ENCODE peak calls at places on chromosomes 5 and 9, in ten cellular contexts. One of them, this sample, is unnamed.

GRCh38 chr9:78292026-78292425 is 4.9 kb upstream of the PSAT1 start:
- DNase-seq in neural crest cell: no peak
- DNase-seq in HS-27A: no peak
- DNase-seq in left ventricle myocardium inferior: no peak
- DNase-seq in NCI-H2029 treated with DMSO at 0.1 percent for 48 hours: no peak
- DNase-seq in adipocyte: no peak
- DNase-seq in putamen: no peak
- DNase-seq in Peyer's patch: no peak
- DNase-seq in stimulated activated CD8-positive, alpha-beta memory T cell treated with anti-CD3 and anti-CD28 coated beads, Interleukin-7, amount 100 ng/mL, for 24 hours: no peak
- DNase-seq in choroid plexus epithelial cell: no peak
- DNase-seq in this sample: no peak

GRCh38 chr9:107710988-107711387 is 221.4 kb upstream of the KLF4 start:
- DNase-seq in neural crest cell: no peak
- DNase-seq in HS-27A: no peak
- DNase-seq in left ventricle myocardium inferior: no peak
- DNase-seq in NCI-H2029 treated with DMSO at 0.1 percent for 48 hours: peak; percentile 95
- DNase-seq in adipocyte: no peak
- DNase-seq in putamen: no peak
- DNase-seq in Peyer's patch: no peak
- DNase-seq in stimulated activated CD8-positive, alpha-beta memory T cell treated with anti-CD3 and anti-CD28 coated beads, Interleukin-7, amount 100 ng/mL, for 24 hours: no peak
- DNase-seq in choroid plexus epithelial cell: no peak
- DNase-seq in this sample: no peak

GRCh38 chr5:13957032-13957645 is 12.7 kb upstream of the DNAH5 start:
- DNase-seq in neural crest cell: peak; percentile 43
- DNase-seq in HS-27A: peak; percentile 54
- DNase-seq in left ventricle myocardium inferior: no peak
- DNase-seq in NCI-H2029 treated with DMSO at 0.1 percent for 48 hours: peak; percentile 58
- DNase-seq in adipocyte: peak; percentile 76
- DNase-seq in putamen: no peak
- DNase-seq in Peyer's patch: no peak
- DNase-seq in stimulated activated CD8-positive, alpha-beta memory T cell treated with anti-CD3 and anti-CD28 coated beads, Interleukin-7, amount 100 ng/mL, for 24 hours: no peak
- DNase-seq in choroid plexus epithelial cell: peak; percentile 83
- DNase-seq in this sample: peak; percentile 52

GRCh38 chr5:133423618-133424282 is 188.6 kb downstream of the FSTL4 start:
- DNase-seq in neural crest cell: peak; percentile 85
- DNase-seq in HS-27A: no peak
- DNase-seq in left ventricle myocardium inferior: peak; percentile 63
- DNase-seq in NCI-H2029 treated with DMSO at 0.1 percent for 48 hours: no peak
- DNase-seq in adipocyte: peak; percentile 51
- DNase-seq in putamen: peak; percentile 22
- DNase-seq in Peyer's patch: peak; percentile 82
- DNase-seq in stimulated activated CD8-positive, alpha-beta memory T cell treated with anti-CD3 and anti-CD28 coated beads, Interleukin-7, amount 100 ng/mL, for 24 hours: peak; percentile 58
- DNase-seq in choroid plexus epithelial cell: peak; percentile 57
- DNase-seq in this sample: peak; percentile 45

GRCh38 chr5:93151121-93151520 is 429.9 kb downstream of the NR2F1-AS1 start:
- DNase-seq in neural crest cell: no peak
- DNase-seq in HS-27A: no peak
- DNase-seq in left ventricle myocardium inferior: no peak
- DNase-seq in NCI-H2029 treated with DMSO at 0.1 percent for 48 hours: no peak
- DNase-seq in adipocyte: peak; percentile 35
- DNase-seq in putamen: no peak
- DNase-seq in Peyer's patch: no peak
- DNase-seq in stimulated activated CD8-positive, alpha-beta memory T cell treated with anti-CD3 and anti-CD28 coated beads, Interleukin-7, amount 100 ng/mL, for 24 hours: no peak
- DNase-seq in choroid plexus epithelial cell: peak; percentile 66
- DNase-seq in this sample: no peak

GRCh38 chr9:111037744-111038335 is 430 bp downstream of the LPAR1 start:
- DNase-seq in neural crest cell: peak; percentile 47
- DNase-seq in HS-27A: no peak
- DNase-seq in left ventricle myocardium inferior: peak; percentile 21
- DNase-seq in NCI-H2029 treated with DMSO at 0.1 percent for 48 hours: no peak
- DNase-seq in adipocyte: peak; percentile 76
- DNase-seq in putamen: no peak
- DNase-seq in Peyer's patch: peak; percentile 55
- DNase-seq in stimulated activated CD8-positive, alpha-beta memory T cell treated with anti-CD3 and anti-CD28 coated beads, Interleukin-7, amount 100 ng/mL, for 24 hours: no peak
- DNase-seq in choroid plexus epithelial cell: peak; percentile 53
- DNase-seq in this sample: no peak

GRCh38 chr9:98678244-98678842 is 30.4 kb downstream of the GABBR2 start:
- DNase-seq in neural crest cell: no peak
- DNase-seq in HS-27A: no peak
- DNase-seq in left ventricle myocardium inferior: no peak
- DNase-seq in NCI-H2029 treated with DMSO at 0.1 percent for 48 hours: no peak
- DNase-seq in adipocyte: no peak
- DNase-seq in putamen: no peak
- DNase-seq in Peyer's patch: peak; percentile 49
- DNase-seq in stimulated activated CD8-positive, alpha-beta memory T cell treated with anti-CD3 and anti-CD28 coated beads, Interleukin-7, amount 100 ng/mL, for 24 hours: no peak
- DNase-seq in choroid plexus epithelial cell: peak; percentile 26
- DNase-seq in this sample: no peak

GRCh38 chr9:18658764-18659705 is 185.1 kb downstream of the ADAMTSL1 start:
- DNase-seq in neural crest cell: no peak
- DNase-seq in HS-27A: peak; percentile 53
- DNase-seq in left ventricle myocardium inferior: no peak
- DNase-seq in NCI-H2029 treated with DMSO at 0.1 percent for 48 hours: no peak
- DNase-seq in adipocyte: peak; percentile 87
- DNase-seq in putamen: no peak
- DNase-seq in Peyer's patch: no peak
- DNase-seq in stimulated activated CD8-positive, alpha-beta memory T cell treated with anti-CD3 and anti-CD28 coated beads, Interleukin-7, amount 100 ng/mL, for 24 hours: no peak
- DNase-seq in choroid plexus epithelial cell: peak; percentile 71
- DNase-seq in this sample: no peak

GRCh38 chr5:134136771-134137170 is 22.3 kb downstream of the TCF7 start:
- DNase-seq in neural crest cell: no peak
- DNase-seq in HS-27A: no peak
- DNase-seq in left ventricle myocardium inferior: peak; percentile 1
- DNase-seq in NCI-H2029 treated with DMSO at 0.1 percent for 48 hours: no peak
- DNase-seq in adipocyte: no peak
- DNase-seq in putamen: no peak
- DNase-seq in Peyer's patch: no peak
- DNase-seq in stimulated activated CD8-positive, alpha-beta memory T cell treated with anti-CD3 and anti-CD28 coated beads, Interleukin-7, amount 100 ng/mL, for 24 hours: no peak
- DNase-seq in choroid plexus epithelial cell: no peak
- DNase-seq in this sample: no peak

GRCh38 chr9:114086009-114086408 is 7.9 kb upstream of the AMBP start:
- DNase-seq in neural crest cell: no peak
- DNase-seq in HS-27A: no peak
- DNase-seq in left ventricle myocardium inferior: no peak
- DNase-seq in NCI-H2029 treated with DMSO at 0.1 percent for 48 hours: no peak
- DNase-seq in adipocyte: no peak
- DNase-seq in putamen: no peak
- DNase-seq in Peyer's patch: no peak
- DNase-seq in stimulated activated CD8-positive, alpha-beta memory T cell treated with anti-CD3 and anti-CD28 coated beads, Interleukin-7, amount 100 ng/mL, for 24 hours: no peak
- DNase-seq in choroid plexus epithelial cell: no peak
- DNase-seq in this sample: no peak

GRCh38 chr5:136749016-136749415 is 383.7 kb upstream of the TRPC7 start:
- DNase-seq in neural crest cell: no peak
- DNase-seq in HS-27A: no peak
- DNase-seq in left ventricle myocardium inferior: no peak
- DNase-seq in NCI-H2029 treated with DMSO at 0.1 percent for 48 hours: no peak
- DNase-seq in adipocyte: peak; percentile 8
- DNase-seq in putamen: no peak
- DNase-seq in Peyer's patch: no peak
- DNase-seq in stimulated activated CD8-positive, alpha-beta memory T cell treated with anti-CD3 and anti-CD28 coated beads, Interleukin-7, amount 100 ng/mL, for 24 hours: no peak
- DNase-seq in choroid plexus epithelial cell: peak; percentile 81
- DNase-seq in this sample: no peak

GRCh38 chr9:113798062-113799030 is 77.8 kb upstream of the ZNF618 start:
- DNase-seq in neural crest cell: no peak
- DNase-seq in HS-27A: no peak
- DNase-seq in left ventricle myocardium inferior: no peak
- DNase-seq in NCI-H2029 treated with DMSO at 0.1 percent for 48 hours: no peak
- DNase-seq in adipocyte: no peak
- DNase-seq in putamen: no peak
- DNase-seq in Peyer's patch: no peak
- DNase-seq in stimulated activated CD8-positive, alpha-beta memory T cell treated with anti-CD3 and anti-CD28 coated beads, Interleukin-7, amount 100 ng/mL, for 24 hours: no peak
- DNase-seq in choroid plexus epithelial cell: no peak
- DNase-seq in this sample: no peak

GRCh38 chr5:180281706-180282105 is 10.2 kb downstream of the MAPK9 start:
- DNase-seq in neural crest cell: no peak
- DNase-seq in HS-27A: no peak
- DNase-seq in left ventricle myocardium inferior: no peak
- DNase-seq in NCI-H2029 treated with DMSO at 0.1 percent for 48 hours: no peak
- DNase-seq in adipocyte: no peak
- DNase-seq in putamen: no peak
- DNase-seq in Peyer's patch: no peak
- DNase-seq in stimulated activated CD8-positive, alpha-beta memory T cell treated with anti-CD3 and anti-CD28 coated beads, Interleukin-7, amount 100 ng/mL, for 24 hours: no peak
- DNase-seq in choroid plexus epithelial cell: no peak
- DNase-seq in this sample: no peak

GRCh38 chr5:88785396-88786216 is 97.4 kb downstream of the MEF2C start:
- DNase-seq in neural crest cell: no peak
- DNase-seq in HS-27A: peak; percentile 53
- DNase-seq in left ventricle myocardium inferior: no peak
- DNase-seq in NCI-H2029 treated with DMSO at 0.1 percent for 48 hours: peak; percentile 87
- DNase-seq in adipocyte: peak; percentile 95
- DNase-seq in putamen: peak; percentile 63
- DNase-seq in Peyer's patch: no peak
- DNase-seq in stimulated activated CD8-positive, alpha-beta memory T cell treated with anti-CD3 and anti-CD28 coated beads, Interleukin-7, amount 100 ng/mL, for 24 hours: no peak
- DNase-seq in choroid plexus epithelial cell: peak; percentile 94
- DNase-seq in this sample: peak; percentile 38

GRCh38 chr5:37841223-37841622 is 1.4 kb upstream of the GDNF start:
- DNase-seq in neural crest cell: no peak
- DNase-seq in HS-27A: no peak
- DNase-seq in left ventricle myocardium inferior: no peak
- DNase-seq in NCI-H2029 treated with DMSO at 0.1 percent for 48 hours: no peak
- DNase-seq in adipocyte: no peak
- DNase-seq in putamen: peak; percentile 61
- DNase-seq in Peyer's patch: no peak
- DNase-seq in stimulated activated CD8-positive, alpha-beta memory T cell treated with anti-CD3 and anti-CD28 coated beads, Interleukin-7, amount 100 ng/mL, for 24 hours: no peak
- DNase-seq in choroid plexus epithelial cell: no peak
- DNase-seq in this sample: no peak

GRCh38 chr9:12849486-12850010 is 74.7 kb downstream of the LURAP1L start:
- DNase-seq in neural crest cell: no peak
- DNase-seq in HS-27A: no peak
- DNase-seq in left ventricle myocardium inferior: no peak
- DNase-seq in NCI-H2029 treated with DMSO at 0.1 percent for 48 hours: peak; percentile 12
- DNase-seq in adipocyte: peak; percentile 24
- DNase-seq in putamen: no peak
- DNase-seq in Peyer's patch: no peak
- DNase-seq in stimulated activated CD8-positive, alpha-beta memory T cell treated with anti-CD3 and anti-CD28 coated beads, Interleukin-7, amount 100 ng/mL, for 24 hours: no peak
- DNase-seq in choroid plexus epithelial cell: no peak
- DNase-seq in this sample: no peak

GRCh38 chr5:138148811-138149210 is 9.6 kb upstream of the NME5 start:
- DNase-seq in neural crest cell: no peak
- DNase-seq in HS-27A: peak; percentile 29
- DNase-seq in left ventricle myocardium inferior: peak; percentile 20
- DNase-seq in NCI-H2029 treated with DMSO at 0.1 percent for 48 hours: no peak
- DNase-seq in adipocyte: peak; percentile 45
- DNase-seq in putamen: no peak
- DNase-seq in Peyer's patch: no peak
- DNase-seq in stimulated activated CD8-positive, alpha-beta memory T cell treated with anti-CD3 and anti-CD28 coated beads, Interleukin-7, amount 100 ng/mL, for 24 hours: no peak
- DNase-seq in choroid plexus epithelial cell: peak; percentile 61
- DNase-seq in this sample: no peak

GRCh38 chr9:26723486-26723885 is 169.1 kb downstream of the CAAP1 start:
- DNase-seq in neural crest cell: peak; percentile 49
- DNase-seq in HS-27A: no peak
- DNase-seq in left ventricle myocardium inferior: no peak
- DNase-seq in NCI-H2029 treated with DMSO at 0.1 percent for 48 hours: no peak
- DNase-seq in adipocyte: peak; percentile 7
- DNase-seq in putamen: peak; percentile 3
- DNase-seq in Peyer's patch: peak; percentile 74
- DNase-seq in stimulated activated CD8-positive, alpha-beta memory T cell treated with anti-CD3 and anti-CD28 coated beads, Interleukin-7, amount 100 ng/mL, for 24 hours: no peak
- DNase-seq in choroid plexus epithelial cell: peak; percentile 9
- DNase-seq in this sample: no peak

GRCh38 chr9:22238809-22239684 is 207.6 kb upstream of the DMRTA1 start:
- DNase-seq in neural crest cell: no peak
- DNase-seq in HS-27A: no peak
- DNase-seq in left ventricle myocardium inferior: no peak
- DNase-seq in NCI-H2029 treated with DMSO at 0.1 percent for 48 hours: no peak
- DNase-seq in adipocyte: peak; percentile 72
- DNase-seq in putamen: no peak
- DNase-seq in Peyer's patch: no peak
- DNase-seq in stimulated activated CD8-positive, alpha-beta memory T cell treated with anti-CD3 and anti-CD28 coated beads, Interleukin-7, amount 100 ng/mL, for 24 hours: no peak
- DNase-seq in choroid plexus epithelial cell: peak; percentile 77
- DNase-seq in this sample: no peak

GRCh38 chr9:129225815-129226214 is 47.8 kb upstream of the IER5L start:
- DNase-seq in neural crest cell: no peak
- DNase-seq in HS-27A: no peak
- DNase-seq in left ventricle myocardium inferior: peak; percentile 83
- DNase-seq in NCI-H2029 treated with DMSO at 0.1 percent for 48 hours: no peak
- DNase-seq in adipocyte: peak; percentile 72
- DNase-seq in putamen: peak; percentile 17
- DNase-seq in Peyer's patch: peak; percentile 80
- DNase-seq in stimulated activated CD8-positive, alpha-beta memory T cell treated with anti-CD3 and anti-CD28 coated beads, Interleukin-7, amount 100 ng/mL, for 24 hours: no peak
- DNase-seq in choroid plexus epithelial cell: peak; percentile 95
- DNase-seq in this sample: no peak

GRCh38 chr5:160508780-160509361 is 87.2 kb downstream of the PTTG1 start:
- DNase-seq in neural crest cell: peak; percentile 67
- DNase-seq in HS-27A: peak; percentile 34
- DNase-seq in left ventricle myocardium inferior: no peak
- DNase-seq in NCI-H2029 treated with DMSO at 0.1 percent for 48 hours: peak; percentile 32
- DNase-seq in adipocyte: peak; percentile 94
- DNase-seq in putamen: peak; percentile 82
- DNase-seq in Peyer's patch: peak; percentile 82
- DNase-seq in stimulated activated CD8-positive, alpha-beta memory T cell treated with anti-CD3 and anti-CD28 coated beads, Interleukin-7, amount 100 ng/mL, for 24 hours: peak; percentile 29
- DNase-seq in choroid plexus epithelial cell: peak; percentile 92
- DNase-seq in this sample: peak; percentile 85

GRCh38 chr9:124574944-124575343 is 67.7 kb upstream of the NR5A1 start:
- DNase-seq in neural crest cell: no peak
- DNase-seq in HS-27A: no peak
- DNase-seq in left ventricle myocardium inferior: no peak
- DNase-seq in NCI-H2029 treated with DMSO at 0.1 percent for 48 hours: no peak
- DNase-seq in adipocyte: peak; percentile 59
- DNase-seq in putamen: no peak
- DNase-seq in Peyer's patch: no peak
- DNase-seq in stimulated activated CD8-positive, alpha-beta memory T cell treated with anti-CD3 and anti-CD28 coated beads, Interleukin-7, amount 100 ng/mL, for 24 hours: no peak
- DNase-seq in choroid plexus epithelial cell: peak; percentile 49
- DNase-seq in this sample: no peak

This sample was measured in midbrain.